ENCODE peak calls at places on chromosomes 1 and 21, in four cellular contexts. D is BE2C, H is colonic mucosa, C is spleen. B is an unnamed sample.
A peak's percentile ranks its signal among the peaks of the same experiment; 100 is the strongest.

GRCh38 chr1:45325816-45326506 is 734 bp upstream of the HPDL start:
- DNase-seq in D (no peak), H (no peak), C (no peak), B (no peak)

GRCh38 chr1:195934839-195935557 is 673.2 kb downstream of the KCNT2 start:
- DNase-seq in D (peak; percentile 41), H (no peak), C (no peak), B (no peak)

GRCh38 chr1:183604048-183604808 is 14.0 kb upstream of the NCF2 start:
- DNase-seq in D (no peak), H (no peak), C (peak; percentile 91), B (peak; percentile 81)

GRCh38 chr1:55081188-55081904 is 42.0 kb downstream of the PCSK9 start:
- DNase-seq in D (no peak), H (no peak), C (no peak), B (no peak)

GRCh38 chr1:213982814-213983588 is 4.8 kb upstream of the PROX1 start:
- DNase-seq in D (peak; percentile 61), H (no peak), C (peak; percentile 86), B (no peak)

GRCh38 chr21:39915881-39916280 is 48.6 kb downstream of the PCP4 start:
- DNase-seq in D (no peak), H (no peak), C (no peak), B (no peak)

GRCh38 chr1:198667186-198667585 is 28.3 kb downstream of the PTPRC start:
- DNase-seq in D (no peak), H (no peak), C (no peak), B (no peak)

GRCh38 chr1:60279798-60280197 is 206.2 kb upstream of the C1orf87 start:
- DNase-seq in D (no peak), H (no peak), C (no peak), B (no peak)

GRCh38 chr1:205355054-205355453 is 1.7 kb downstream of the KLHDC8A start:
- DNase-seq in D (no peak), H (peak; percentile 92), C (no peak), B (peak; percentile 83)

GRCh38 chr1:39076127-39076798 is 50.1 kb downstream of the NDUFS5 start:
- DNase-seq in D (no peak), H (no peak), C (peak; percentile 76), B (peak; percentile 64)

GRCh38 chr1:220527279-220528048 is 472 bp upstream of the MARK1 start:
- DNase-seq in D (no peak), H (peak; percentile 79), C (no peak), B (no peak)

GRCh38 chr1:157652859-157653493 is 47.6 kb downstream of the FCRL3 start:
- DNase-seq in D (no peak), H (no peak), C (no peak), B (no peak)

GRCh38 chr1:46411601-46412341 is 17.7 kb downstream of the FAAH start:
- DNase-seq in D (no peak), H (no peak), C (peak; percentile 67), B (no peak)

GRCh38 chr1:68904472-68904871 is 407.6 kb upstream of the DEPDC1 start:
- DNase-seq in D (no peak), H (no peak), C (no peak), B (no peak)

GRCh38 chr1:94539496-94539895 is 2.1 kb downstream of the F3 start:
- DNase-seq in D (no peak), H (no peak), C (no peak), B (no peak)

GRCh38 chr1:184823080-184823479 is 68.4 kb upstream of the EDEM3 start:
- DNase-seq in D (no peak), H (no peak), C (no peak), B (no peak)

GRCh38 chr1:68979891-68980290 is 483.0 kb upstream of the DEPDC1 start:
- DNase-seq in D (no peak), H (no peak), C (no peak), B (no peak)

GRCh38 chr1:201709564-201710295 is 119.2 kb upstream of the IPO9 start:
- DNase-seq in D (peak; percentile 84), H (peak; percentile 78), C (peak; percentile 89), B (peak; percentile 87)

GRCh38 chr1:247336390-247336789 is 4.7 kb upstream of the ZNF496 start:
- DNase-seq in D (no peak), H (no peak), C (no peak), B (no peak)

GRCh38 chr1:75136921-75137641 is 2.9 kb downstream of the LHX8 start:
- DNase-seq in D (no peak), H (no peak), C (no peak), B (no peak)

GRCh38 chr1:63322248-63322943 is at the start of gene FOXD3:
- DNase-seq in D (peak; percentile 42), H (peak; percentile 80), C (peak; percentile 84), B (peak; percentile 79)

GRCh38 chr1:21509351-21510112 is at the start of gene ALPL:
- DNase-seq in D (no peak), H (no peak), C (peak; percentile 86), B (peak; percentile 69)

GRCh38 chr1:167821969-167822685 is 91.8 kb downstream of the ADCY10 start:
- DNase-seq in D (no peak), H (no peak), C (no peak), B (no peak)

GRCh38 chr1:230140221-230141001 is 73.4 kb downstream of the GALNT2 start:
- DNase-seq in D (no peak), H (peak; percentile 44), C (no peak), B (no peak)

GRCh38 chr1:36208978-36209708 is 15.1 kb upstream of the THRAP3 start:
- DNase-seq in D (no peak), H (no peak), C (no peak), B (no peak)

GRCh38 chr1:168621356-168621755 is 45.0 kb downstream of the XCL1 start:
- DNase-seq in D (no peak), H (no peak), C (no peak), B (no peak)

GRCh38 chr21:36209626-36210171 is 53.1 kb downstream of the DOP1B start:
- DNase-seq in D (peak; percentile 27), H (peak; percentile 71), C (no peak), B (no peak)

GRCh38 chr1:57102957-57103356 is 137.1 kb upstream of the C8B start:
- DNase-seq in D (no peak), H (no peak), C (no peak), B (no peak)

GRCh38 chr21:14595449-14595848 is 49.3 kb upstream of the SAMSN1 start:
- DNase-seq in D (no peak), H (no peak), C (no peak), B (no peak)

GRCh38 chr21:44572959-44573583 is 458 bp upstream of the KRTAP10-4 start:
- DNase-seq in D (no peak), H (no peak), C (peak; percentile 14), B (peak; percentile 45)

GRCh38 chr21:39518845-39519205 is 67.1 kb downstream of the SH3BGR start:
- DNase-seq in D (no peak), H (no peak), C (no peak), B (no peak)

GRCh38 chr1:192580351-192580962 is 4.9 kb downstream of the RGS1 start:
- DNase-seq in D (peak; percentile 14), H (peak; percentile 21), C (no peak), B (no peak)

GRCh38 chr1:64922336-64922735 is 44.0 kb downstream of the JAK1 start:
- DNase-seq in D (no peak), H (no peak), C (no peak), B (no peak)

GRCh38 chr1:223052479-223052878 is 90.6 kb downstream of the TLR5 start:
- DNase-seq in D (no peak), H (no peak), C (no peak), B (no peak)
- H3K4me3 ChIP-seq in D (no peak overlapping the region), H (no peak overlapping the region), C (no peak overlapping the region), B (no peak overlapping the region)

GRCh38 chr1:10671090-10671489 is 125.4 kb downstream of the CASZ1 start:
- DNase-seq in D (no peak), H (no peak), C (no peak), B (no peak)
- H3K4me1 ChIP-seq in D (no peaks in the 10 kb centered on the region), H (peaks cover 15% of the 10 kb centered on the region), C (peaks cover 23% of the 10 kb centered on the region), B (peaks cover 57% of the 10 kb centered on the region)

GRCh38 chr1:3452866-3453175 is 1.6 kb upstream of the ARHGEF16 start:
- DNase-seq in D (no peak), H (no peak), C (no peak), B (no peak)

GRCh38 chr1:3453891-3454810 is at the start of gene ARHGEF16:
- DNase-seq in D (peak; percentile 59), H (peak; percentile 90), C (no peak), B (peak; percentile 95)

GRCh38 chr1:3454811-3455618 is 550 bp downstream of the ARHGEF16 start:
- DNase-seq in D (peak; percentile 14), H (peak; percentile 68), C (no peak), B (peak; percentile 86)

GRCh38 chr1:3451994-3452865 is 2.2 kb upstream of the ARHGEF16 start:
- DNase-seq in D (no peak), H (no peak), C (no peak), B (no peak)

DNA sequence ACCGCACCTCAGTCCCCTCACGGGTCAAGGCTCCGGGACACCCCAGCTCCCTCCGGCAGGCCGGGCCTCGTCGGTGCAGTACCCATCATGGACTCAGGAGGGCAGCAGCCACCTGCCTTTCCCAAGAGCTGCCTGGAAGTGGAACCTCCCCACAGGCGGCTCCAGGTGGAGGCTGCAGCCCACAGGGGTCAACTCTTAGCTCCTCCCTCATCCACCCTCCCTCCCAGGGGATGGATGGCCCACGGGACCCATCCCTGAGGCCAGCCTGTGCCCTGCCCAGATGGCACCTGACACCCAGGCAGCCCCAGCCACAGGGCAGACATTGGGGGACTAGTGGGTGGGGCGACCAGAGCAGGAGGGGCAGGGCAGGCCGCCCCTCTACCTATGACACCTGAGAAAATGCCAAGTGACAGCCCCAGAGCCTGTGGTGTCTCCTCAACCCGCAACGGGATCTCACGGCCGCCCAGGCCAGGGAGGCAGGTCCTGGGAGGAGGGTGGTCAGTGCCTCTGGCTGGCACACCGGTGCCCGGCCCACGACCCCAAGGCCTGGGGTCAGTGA is 1.2 kb upstream of the ARHGEF16 start:
- DNase-seq in D (peak; percentile 66), H (peak; percentile 88), C (peak; percentile 90), B (peak; percentile 89)
- H3K4me3 ChIP-seq in D (no peak overlapping the region), H (no peak overlapping the region), C (no peak overlapping the region), B (no peak overlapping the region)

DNA sequence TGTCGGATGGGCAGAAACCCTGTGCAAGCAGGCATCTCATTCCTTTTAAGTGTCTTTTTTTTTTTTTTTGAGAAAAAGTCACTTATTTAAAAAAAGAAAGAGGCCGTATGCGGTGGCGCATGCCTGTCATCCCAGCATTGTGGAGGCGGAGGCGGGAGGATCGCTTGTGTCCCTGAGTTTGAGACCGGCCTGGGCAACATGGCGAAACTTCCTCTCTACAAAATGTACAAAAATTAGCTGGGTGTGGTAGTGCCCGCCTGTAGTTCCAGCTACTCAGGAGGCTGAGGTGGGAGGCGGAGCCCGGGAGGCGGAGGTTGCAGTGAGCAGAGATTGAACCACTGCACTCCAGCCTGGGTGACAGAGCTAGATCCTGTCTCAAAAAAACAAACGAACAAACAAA is 1.7 kb downstream of the GPR137B start:
- DNase-seq in D (no peak), H (no peak), C (no peak), B (no peak)
- H3K4me1 ChIP-seq in D (no peaks in the 10 kb centered on the region), H (peaks cover 6% of the 10 kb centered on the region), C (peaks cover 50% of the 10 kb centered on the region), B (peaks cover 10% of the 10 kb centered on the region)

GRCh38 chr21:46635324-46636180 is at the start of gene PRMT2:
- DNase-seq in D (peak; percentile 98), H (peak; percentile 97), C (peak; percentile 99), B (peak; percentile 99)

GRCh38 chr21:46636181-46636512 is 673 bp downstream of the PRMT2 start:
- DNase-seq in D (no peak), H (no peak), C (no peak), B (no peak)

GRCh38 chr21:46633561-46633960 is 1.9 kb upstream of the PRMT2 start:
- DNase-seq in D (no peak), H (no peak), C (no peak), B (no peak)

GRCh38 chr21:46634966-46635323 is 529 bp upstream of the PRMT2 start:
- DNase-seq in D (peak; percentile 78), H (peak; percentile 66), C (no peak), B (no peak)

GRCh38 chr21:46634427-46634826 is 1.0 kb upstream of the PRMT2 start:
- DNase-seq in D (no peak), H (peak; percentile 27), C (no peak), B (peak; percentile 53)
- H3K4me3 ChIP-seq in D (peak overlapping the region; percentile 95), H (peak overlapping the region; percentile 60), C (no peak overlapping the region), B (peak overlapping the region; percentile 96)